ENCODE peak calls at places on chromosome 11, in eight cellular contexts. R is WTC11, J is H1, L is GM06990, X is foreskin fibroblast, Q is GM12865, S is neural crest cell, E is lower lobe of right lung. D is an unnamed sample.

GRCh38 chr11:80593981-80594380 is 1153.2 kb upstream of the TENM4 start:
- DNase-seq in X (no peak), S (no peak), E (no peak), R (no peak), J (no peak), L (no peak), Q (no peak), D (no peak)

GRCh38 chr11:121467965-121468364 is 15.2 kb upstream of the SORL1-AS1 start:
- DNase-seq in Q (peak), J (no peak), X (no peak), R (no peak), S (no peak), E (no peak), L (peak), D (no peak)

GRCh38 chr11:77705195-77705876 is 67.7 kb upstream of the CLNS1A start:
- DNase-seq in X (peak), J (no peak), Q (no peak), L (no peak), R (no peak), S (no peak), E (no peak), D (no peak)

GRCh38 chr11:111372538-111372937 is 6.5 kb downstream of the POU2AF1 start:
- DNase-seq in L (no peak), J (peak), E (no peak), R (no peak), Q (peak), X (no peak), S (no peak), D (no peak)

GRCh38 chr11:119323532-119324033 is 6.7 kb upstream of the MCAM start:
- DNase-seq in J (peak), R (peak), L (no peak), X (peak), Q (peak), S (peak), E (no peak), D (peak)

GRCh38 chr11:1757861-1758610 is 5.7 kb downstream of the CTSD start:
- DNase-seq in J (no peak), E (peak), S (no peak), Q (no peak), L (no peak), R (no peak), X (no peak), D (no peak)

GRCh38 chr11:20452585-20452984 is 65.1 kb downstream of the PRMT3 start:
- DNase-seq in J (no peak), X (no peak), S (no peak), E (no peak), R (no peak), L (no peak), Q (no peak), D (no peak)

GRCh38 chr11:44623321-44623715 is 57.9 kb downstream of the CD82 start:
- DNase-seq in L (no peak), Q (no peak), R (no peak), E (no peak), X (no peak), S (no peak), J (no peak), D (no peak)

GRCh38 chr11:111524056-111524455 is 9.5 kb downstream of the HOATZ start:
- DNase-seq in E (no peak), R (no peak), X (peak), S (no peak), L (no peak), J (no peak), Q (no peak), D (no peak)

GRCh38 chr11:128552783-128553661 is 34.3 kb downstream of the ETS1 start:
- DNase-seq in J (no peak), E (no peak), L (peak), X (peak), Q (peak), R (no peak), S (peak), D (peak)

GRCh38 chr11:63912678-63913077 is 4.3 kb downstream of the RCOR2 start:
- DNase-seq in X (no peak), Q (no peak), S (no peak), J (no peak), R (no peak), L (no peak), E (no peak), D (no peak)

GRCh38 chr11:83543918-83544491 is 257.8 kb upstream of the CCDC90B start:
- DNase-seq in X (no peak), E (no peak), S (no peak), R (no peak), Q (no peak), J (no peak), L (no peak), D (no peak)

GRCh38 chr11:109726061-109726460 is 304.1 kb downstream of the C11orf87 start:
- DNase-seq in Q (no peak), E (no peak), S (no peak), J (no peak), X (no peak), R (no peak), L (no peak), D (no peak)

GRCh38 chr11:8382436-8383053 is 118.9 kb upstream of the LMO1 start:
- DNase-seq in S (no peak), E (no peak), Q (no peak), J (no peak), L (no peak), R (no peak), X (peak), D (no peak)

GRCh38 chr11:88345408-88345807 is 7.9 kb upstream of the CTSC start:
- DNase-seq in Q (no peak), R (no peak), J (no peak), L (no peak), E (no peak), S (no peak), X (no peak), D (no peak)

GRCh38 chr11:38582151-38582550 is 1984.1 kb upstream of the RAG2 start:
- DNase-seq in L (no peak), X (no peak), J (no peak), E (no peak), R (no peak), S (no peak), Q (no peak), D (no peak)

GRCh38 chr11:93775289-93775688 is 8.8 kb upstream of the MED17 start:
- DNase-seq in J (peak), E (no peak), Q (no peak), X (peak), S (peak), L (no peak), R (peak), D (no peak)

GRCh38 chr11:17658211-17658610 is 61.2 kb upstream of the MYOD1 start:
- DNase-seq in R (no peak), X (no peak), Q (no peak), S (no peak), J (no peak), E (no peak), L (no peak), D (no peak)

GRCh38 chr11:57406337-57406904 is 16.0 kb upstream of the PRG2 start:
- DNase-seq in X (peak), J (no peak), Q (peak), L (peak), S (no peak), E (no peak), R (no peak), D (no peak)

GRCh38 chr11:64233913-64234839 is at the start of gene VEGFB:
- DNase-seq in J (peak), E (peak), X (peak), L (peak), R (peak), S (no peak), Q (peak), D (peak)

GRCh38 chr11:122317337-122317736 is 201.3 kb upstream of the BLID start:
- DNase-seq in E (no peak), J (no peak), X (peak), L (no peak), S (no peak), R (no peak), Q (no peak), D (no peak)

GRCh38 chr11:14073821-14074529 is 111.5 kb downstream of the SPON1 start:
- DNase-seq in E (no peak), R (no peak), J (no peak), L (no peak), S (no peak), X (peak), Q (no peak), D (no peak)

GRCh38 chr11:121460941-121461514 is 8.3 kb upstream of the SORL1-AS1 start:
- DNase-seq in J (no peak), X (no peak), R (no peak), Q (no peak), S (no peak), L (no peak), E (no peak), D (no peak)

GRCh38 chr11:84691830-84692229 is 935.3 kb downstream of the DLG2 start:
- DNase-seq in X (no peak), J (no peak), L (no peak), E (no peak), S (no peak), Q (no peak), R (no peak), D (no peak)

GRCh38 chr11:18012314-18012905 is 437 bp downstream of the SERGEF start:
- DNase-seq in E (peak), X (peak), Q (peak), J (no peak), S (no peak), R (no peak), L (peak), D (no peak)

GRCh38 chr11:44912270-44912987 is 38.3 kb downstream of the TP53I11 start:
- DNase-seq in L (no peak), R (peak), E (no peak), Q (no peak), S (peak), X (no peak), J (no peak), D (no peak)

GRCh38 chr11:64916040-64916847 is 765 bp downstream of the ATG2A start:
- DNase-seq in Q (peak), X (peak), R (no peak), J (no peak), S (no peak), E (no peak), L (peak), D (no peak)

GRCh38 chr11:3198815-3199214 is 19.8 kb downstream of the MRGPRG start:
- DNase-seq in Q (no peak), L (no peak), E (no peak), S (no peak), X (no peak), J (no peak), R (no peak), D (no peak)

GRCh38 chr11:128208329-128209220 is 378.8 kb downstream of the ETS1 start:
- DNase-seq in S (no peak), X (peak), E (no peak), Q (no peak), L (no peak), R (no peak), J (no peak), D (no peak)

DNA sequence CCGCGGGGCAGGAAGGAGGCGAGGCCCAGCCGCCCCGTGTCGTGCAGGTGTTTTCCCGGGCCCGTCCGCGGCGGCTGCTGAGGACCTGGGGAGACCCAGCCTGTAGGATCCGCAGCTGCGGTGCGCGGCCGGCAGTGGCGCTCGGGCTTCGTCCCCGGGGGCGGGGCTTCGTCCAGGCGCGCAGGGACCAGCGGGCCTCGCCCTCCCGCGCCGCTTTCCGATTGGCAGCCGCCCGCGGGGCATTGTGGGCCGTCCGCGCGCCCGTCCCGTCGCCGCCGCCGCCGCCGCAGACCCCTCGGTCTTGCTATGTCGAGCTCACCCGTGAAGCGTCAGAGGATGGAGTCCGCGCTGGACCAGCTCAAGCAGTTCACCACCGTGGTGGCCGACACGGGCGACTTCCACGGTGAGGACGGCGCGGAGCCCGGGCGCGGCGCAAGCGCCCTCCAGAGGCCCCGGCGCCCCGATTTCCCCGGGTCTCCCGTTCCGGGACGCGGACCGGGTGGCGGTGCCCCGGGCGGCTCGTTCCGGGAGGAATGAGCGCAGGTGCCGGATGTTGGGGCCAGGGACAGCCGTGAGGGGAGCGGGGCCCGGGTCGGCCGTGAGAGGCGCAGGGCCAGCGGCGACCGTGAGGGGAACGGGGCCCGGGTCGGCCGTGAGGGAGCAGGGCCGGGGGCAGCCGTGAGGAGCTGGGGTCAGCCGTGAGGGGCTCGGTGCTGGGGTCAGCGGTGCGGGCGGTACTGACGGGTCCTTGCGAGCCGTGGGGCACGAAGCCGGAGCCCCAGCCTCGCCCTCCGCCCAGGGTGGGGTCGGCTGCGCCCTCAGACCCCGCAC is at the start of gene TALDO1:
- DNase-seq in J (peak), Q (peak), S (peak), L (peak), R (peak), E (peak), X (peak), D (peak)
- TF ChIP-seq CTCF in J (no peak), Q (no peak), S (peak), L (peak), R (no peak), E (peak), X (no peak), D (no peak)

DNA sequence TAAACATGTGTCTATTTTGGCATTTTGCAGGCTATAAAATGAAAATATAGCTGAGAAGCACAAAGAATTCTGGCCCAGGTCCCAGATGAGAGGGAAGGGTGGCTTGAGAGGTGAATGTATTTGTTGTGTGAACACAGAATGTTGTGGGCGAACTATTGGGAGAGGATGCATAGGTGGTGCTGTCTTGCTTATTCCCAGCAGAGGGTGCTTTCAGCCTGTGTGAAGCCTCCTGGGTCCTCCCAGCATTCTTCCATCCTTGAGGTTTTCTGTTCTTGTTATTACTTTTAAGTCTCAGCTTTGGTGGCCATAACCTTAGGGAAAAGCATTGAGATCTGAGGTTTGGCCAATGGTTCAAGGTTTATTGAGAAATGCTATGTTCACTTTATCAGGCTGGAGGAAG is 108.7 kb upstream of the SNX19 start:
- DNase-seq in R (peak), X (peak), Q (peak), L (no peak), E (no peak), J (no peak), S (no peak), D (no peak)
- TF ChIP-seq CTCF in R (peak), X (peak), Q (peak), L (peak), E (no peak), J (peak), S (peak), D (no peak)

DNA sequence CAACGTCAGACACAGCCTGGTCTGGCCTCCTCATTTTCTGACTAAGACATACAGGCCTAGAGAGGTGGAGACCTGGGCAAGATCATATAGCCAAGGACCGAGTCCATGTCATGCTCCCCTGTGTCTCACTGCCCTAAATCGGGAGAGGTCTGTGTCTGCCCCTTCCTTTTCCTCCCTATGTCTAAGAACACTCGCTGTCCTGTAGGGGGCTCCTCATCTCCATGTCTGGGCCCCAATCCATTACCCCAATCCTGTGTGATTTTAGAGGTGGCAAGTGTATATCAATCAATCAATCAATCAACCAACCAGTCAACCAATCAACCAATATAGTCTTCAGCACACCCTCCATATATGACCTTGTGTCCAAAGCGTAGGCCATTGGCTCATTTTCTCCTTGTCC is 125.7 kb downstream of the KIRREL3 start:
- DNase-seq in S (no peak), Q (peak), R (peak), E (no peak), J (no peak), L (no peak), X (no peak), D (no peak)
- TF ChIP-seq CTCF in S (no peak), Q (peak), R (no peak), E (no peak), J (peak), L (peak), X (no peak), D (no peak)

GRCh38 chr11:59284773-59285129 is 72.0 kb upstream of the MPEG1 start:
- DNase-seq in E (no peak), X (no peak), R (no peak), S (no peak), Q (no peak), J (no peak), L (no peak), D (no peak)
- TF ChIP-seq CTCF in E (no peak), X (no peak), R (no peak), S (no peak), Q (no peak), J (no peak), L (no peak), D (no peak)

DNA sequence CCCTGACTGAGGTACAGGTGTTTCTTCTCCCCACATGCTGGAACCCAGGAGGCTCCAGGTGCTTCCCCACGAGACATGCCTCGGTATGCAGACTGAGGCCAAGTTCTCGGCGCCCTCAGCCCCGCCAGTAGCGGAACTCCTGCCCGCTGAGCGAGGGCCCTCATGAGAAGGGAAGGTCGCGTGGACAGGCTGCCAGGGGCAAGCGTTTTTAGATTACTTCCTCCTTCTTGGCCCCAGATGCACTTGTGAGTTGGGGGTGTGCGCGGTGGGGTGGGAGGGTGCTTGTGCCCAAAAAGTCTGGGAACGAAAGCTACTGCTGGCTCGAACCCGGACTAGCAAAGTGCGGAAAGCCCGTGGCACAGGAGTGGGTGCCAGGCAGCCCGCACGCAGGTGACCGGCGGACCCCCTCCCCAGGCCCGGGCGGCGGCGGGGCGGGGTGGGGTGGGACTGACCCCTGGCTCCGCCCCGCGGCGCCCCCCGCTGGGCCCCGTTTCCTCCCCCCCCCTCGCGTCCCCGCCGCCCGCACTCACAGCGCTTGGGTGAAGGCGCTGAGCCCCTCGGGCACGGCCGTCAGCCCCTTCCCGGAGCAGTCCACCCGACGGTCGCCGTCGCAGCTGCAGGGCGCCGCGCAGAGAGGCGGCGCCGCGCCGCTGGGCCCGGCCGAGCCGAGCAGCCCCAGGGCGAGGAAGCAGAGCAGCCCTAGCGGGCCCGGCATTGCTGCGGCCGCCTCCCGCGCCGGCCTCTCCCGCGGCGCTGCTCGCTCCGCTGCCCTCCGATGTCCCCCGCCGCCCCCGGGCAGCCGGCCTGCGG is 797 bp downstream of the LGR4 start:
- DNase-seq in S (peak), J (peak), L (peak), Q (peak), R (peak), X (peak), E (peak), D (peak)
- TF ChIP-seq CTCF in S (no peak), J (no peak), L (no peak), Q (no peak), R (no peak), X (no peak), E (no peak), D (no peak)

GRCh38 chr11:99911116-99911515 is 776.0 kb upstream of the ARHGAP42 start:
- DNase-seq in L (no peak), X (no peak), Q (no peak), E (no peak), S (no peak), J (no peak), R (no peak), D (no peak)
- TF ChIP-seq CTCF in L (peak), X (no peak), Q (no peak), E (no peak), S (peak), J (no peak), R (no peak), D (no peak)

DNA sequence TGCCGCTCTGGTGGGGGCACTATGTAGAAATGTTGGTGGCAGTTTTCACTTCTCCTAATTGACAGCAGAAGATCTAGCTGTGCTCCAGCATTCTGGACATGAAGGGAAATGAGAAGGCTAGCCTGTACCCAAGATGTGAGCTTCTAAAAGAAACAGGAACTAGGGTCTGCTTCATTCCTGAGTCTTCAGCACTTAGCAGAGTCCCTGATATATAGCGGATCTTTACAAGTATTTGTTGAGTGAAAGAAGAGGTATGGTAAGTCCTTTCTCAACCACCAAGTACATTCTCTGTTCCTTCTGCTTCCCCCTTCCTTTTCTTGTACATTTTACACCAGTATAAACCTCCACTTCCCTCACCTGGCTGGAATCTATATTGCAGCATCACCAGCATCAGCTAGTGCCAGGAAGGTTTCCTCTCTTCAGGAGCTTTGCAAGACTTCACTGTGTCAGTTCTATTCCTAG is 408.3 kb upstream of the CADM1 start:
- DNase-seq in L (peak), S (no peak), Q (peak), J (no peak), X (no peak), R (no peak), E (no peak), D (no peak)
- TF ChIP-seq CTCF in L (peak), S (peak), Q (peak), J (no peak), X (no peak), R (no peak), E (no peak), D (no peak)

GRCh38 chr11:67095214-67095507 is 23.9 kb upstream of the KDM2A start:
- DNase-seq in R (no peak), L (no peak), Q (no peak), S (no peak), X (no peak), J (no peak), E (no peak), D (no peak)
- TF ChIP-seq CTCF in R (peak), L (no peak), Q (no peak), S (peak), X (no peak), J (no peak), E (no peak), D (no peak)

DNA sequence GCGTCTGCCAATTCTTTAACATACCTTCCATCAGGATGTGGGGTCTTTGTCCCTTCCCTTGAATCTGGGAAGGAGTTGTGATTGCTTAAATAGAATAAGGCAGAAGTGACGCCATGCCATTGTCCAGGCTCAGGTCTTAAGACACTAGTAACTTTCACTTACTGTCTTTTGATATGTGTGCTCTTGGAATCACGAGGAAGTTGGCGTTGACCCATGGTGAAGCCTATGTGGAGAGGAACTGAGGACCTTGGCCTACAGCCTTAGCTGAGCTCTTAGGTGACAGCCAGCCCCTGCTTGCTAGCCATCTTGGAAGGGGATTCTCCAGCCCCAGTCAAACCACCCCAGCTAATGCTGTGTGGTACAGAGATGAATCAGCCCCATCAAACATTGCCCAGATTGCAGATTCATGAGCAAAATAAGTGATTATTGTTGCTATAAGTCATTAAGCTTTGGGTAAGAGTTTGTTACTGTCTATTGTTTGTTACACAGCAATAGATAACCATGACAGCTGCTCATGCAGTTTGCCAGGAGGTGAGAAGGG is 17.6 kb upstream of the CLPB start:
- DNase-seq in E (peak), X (no peak), S (no peak), R (no peak), J (no peak), L (no peak), Q (peak), D (no peak)
- TF ChIP-seq CTCF in E (no peak), X (no peak), S (no peak), R (no peak), J (no peak), L (no peak), Q (no peak), D (no peak)

D was measured in activated B cell treated with CpG ODN at 0.5 μM for 24 hours.